ENCODE peak calls at places on chromosomes 4 and X, in four cellular contexts. One of them, this sample, is unnamed.

GRCh38 chr4:122766950-122767349 is 34.4 kb downstream of the BBS12 start:
- DNase-seq in endothelial cell: no peak
- DNase-seq in CD4-positive, alpha-beta T cell: no peak
- DNase-seq in GM23338: no peak
- DNase-seq in this sample: no peak

GRCh38 chr4:51942108-51942832 is 77.9 kb downstream of the LRRC66 start:
- DNase-seq in CD4-positive, alpha-beta T cell: no peak
- DNase-seq in endothelial cell: no peak
- DNase-seq in GM23338: no peak
- DNase-seq in this sample: no peak

GRCh38 chr4:105807496-105807895 is 87.8 kb upstream of the NPNT start:
- DNase-seq in endothelial cell: no peak
- DNase-seq in GM23338: no peak
- DNase-seq in CD4-positive, alpha-beta T cell: no peak
- DNase-seq in this sample: no peak

GRCh38 chrX:149717803-149718202 is 5.9 kb downstream of the MAGEA11 start:
- DNase-seq in GM23338: no peak
- DNase-seq in endothelial cell: no peak
- DNase-seq in CD4-positive, alpha-beta T cell: no peak
- DNase-seq in this sample: no peak

GRCh38 chrX:153925739-153926593 is at the start of gene ARHGAP4:
- DNase-seq in CD4-positive, alpha-beta T cell: no peak
- DNase-seq in endothelial cell: no peak
- DNase-seq in GM23338: peak
- DNase-seq in this sample: no peak

GRCh38 chr4:11228575-11228974 is 200.1 kb downstream of the HS3ST1 start:
- DNase-seq in CD4-positive, alpha-beta T cell: no peak
- DNase-seq in GM23338: no peak
- DNase-seq in endothelial cell: no peak
- DNase-seq in this sample: no peak

GRCh38 chr4:46889410-46889809 is 19.6 kb downstream of the COX7B2 start:
- DNase-seq in endothelial cell: no peak
- DNase-seq in CD4-positive, alpha-beta T cell: no peak
- DNase-seq in GM23338: no peak
- DNase-seq in this sample: no peak

GRCh38 chr4:3031357-3032064 is 42.8 kb downstream of the HTT-AS start:
- DNase-seq in CD4-positive, alpha-beta T cell: no peak
- DNase-seq in endothelial cell: no peak
- DNase-seq in GM23338: no peak
- DNase-seq in this sample: no peak

GRCh38 chr4:147453561-147454141 is 27.2 kb upstream of the EDNRA start:
- DNase-seq in CD4-positive, alpha-beta T cell: no peak
- DNase-seq in endothelial cell: no peak
- DNase-seq in GM23338: peak
- DNase-seq in this sample: no peak

GRCh38 chr4:24488399-24489164 is 95.8 kb downstream of the DHX15 start:
- DNase-seq in CD4-positive, alpha-beta T cell: peak
- DNase-seq in endothelial cell: peak
- DNase-seq in GM23338: peak
- DNase-seq in this sample: peak

GRCh38 chr4:41865306-41865980 is 69.8 kb upstream of the TMEM33 start:
- DNase-seq in GM23338: peak
- DNase-seq in CD4-positive, alpha-beta T cell: no peak
- DNase-seq in endothelial cell: no peak
- DNase-seq in this sample: no peak

GRCh38 chr4:139176299-139177048 is 544 bp downstream of the ELF2 start:
- DNase-seq in GM23338: peak
- DNase-seq in CD4-positive, alpha-beta T cell: peak
- DNase-seq in endothelial cell: peak
- DNase-seq in this sample: peak

GRCh38 chr4:152398060-152398459 is 137.8 kb downstream of the FBXW7 start:
- DNase-seq in endothelial cell: no peak
- DNase-seq in CD4-positive, alpha-beta T cell: no peak
- DNase-seq in GM23338: peak
- DNase-seq in this sample: no peak

GRCh38 chrX:136275553-136275952 is 24.4 kb upstream of the MAP7D3 start:
- DNase-seq in CD4-positive, alpha-beta T cell: no peak
- DNase-seq in GM23338: no peak
- DNase-seq in endothelial cell: no peak
- DNase-seq in this sample: no peak

GRCh38 chrX:136271300-136271699 is 20.1 kb upstream of the MAP7D3 start:
- DNase-seq in endothelial cell: no peak
- DNase-seq in CD4-positive, alpha-beta T cell: no peak
- DNase-seq in GM23338: no peak
- DNase-seq in this sample: no peak

GRCh38 chrX:136273986-136274385 is 22.8 kb upstream of the MAP7D3 start:
- DNase-seq in GM23338: no peak
- DNase-seq in CD4-positive, alpha-beta T cell: no peak
- DNase-seq in endothelial cell: no peak
- DNase-seq in this sample: no peak

GRCh38 chrX:136269921-136270320 is 18.7 kb upstream of the MAP7D3 start:
- DNase-seq in CD4-positive, alpha-beta T cell: no peak
- DNase-seq in endothelial cell: no peak
- DNase-seq in GM23338: no peak
- DNase-seq in this sample: no peak

GRCh38 chrX:136272325-136272724 is 21.1 kb upstream of the MAP7D3 start:
- DNase-seq in GM23338: peak
- DNase-seq in CD4-positive, alpha-beta T cell: no peak
- DNase-seq in endothelial cell: no peak
- DNase-seq in this sample: no peak
- TF ChIP-seq CTCF in GM23338: peak
- TF ChIP-seq CTCF in CD4-positive, alpha-beta T cell: no peak
- TF ChIP-seq CTCF in endothelial cell: no peak
- TF ChIP-seq CTCF in this sample: no peak

GRCh38 chrX:30865020-30865419 is 24.0 kb downstream of the TAB3 start:
- DNase-seq in endothelial cell: no peak
- DNase-seq in GM23338: peak
- DNase-seq in CD4-positive, alpha-beta T cell: no peak
- DNase-seq in this sample: no peak
- TF ChIP-seq CTCF in endothelial cell: peak
- TF ChIP-seq CTCF in GM23338: peak
- TF ChIP-seq CTCF in CD4-positive, alpha-beta T cell: no peak
- TF ChIP-seq CTCF in this sample: no peak

GRCh38 chr4:134695433-134695832 is 493.8 kb upstream of the PABPC4L start:
- DNase-seq in CD4-positive, alpha-beta T cell: no peak
- DNase-seq in endothelial cell: no peak
- DNase-seq in GM23338: peak
- DNase-seq in this sample: no peak
- TF ChIP-seq CTCF in CD4-positive, alpha-beta T cell: no peak
- TF ChIP-seq CTCF in endothelial cell: no peak
- TF ChIP-seq CTCF in GM23338: peak
- TF ChIP-seq CTCF in this sample: no peak

GRCh38 chr4:56130609-56131150 is 181.9 kb downstream of the CEP135 start:
- DNase-seq in endothelial cell: no peak
- DNase-seq in GM23338: no peak
- DNase-seq in CD4-positive, alpha-beta T cell: no peak
- DNase-seq in this sample: no peak

GRCh38 chr4:56128231-56128630 is 179.5 kb downstream of the CEP135 start:
- DNase-seq in endothelial cell: no peak
- DNase-seq in CD4-positive, alpha-beta T cell: no peak
- DNase-seq in GM23338: no peak
- DNase-seq in this sample: no peak

GRCh38 chr4:56127698-56128097 is 179.0 kb downstream of the CEP135 start:
- DNase-seq in GM23338: no peak
- DNase-seq in CD4-positive, alpha-beta T cell: no peak
- DNase-seq in endothelial cell: no peak
- DNase-seq in this sample: no peak

GRCh38 chr4:56132835-56133234 is 184.1 kb downstream of the CEP135 start:
- DNase-seq in endothelial cell: no peak
- DNase-seq in CD4-positive, alpha-beta T cell: no peak
- DNase-seq in GM23338: no peak
- DNase-seq in this sample: no peak

DNA sequence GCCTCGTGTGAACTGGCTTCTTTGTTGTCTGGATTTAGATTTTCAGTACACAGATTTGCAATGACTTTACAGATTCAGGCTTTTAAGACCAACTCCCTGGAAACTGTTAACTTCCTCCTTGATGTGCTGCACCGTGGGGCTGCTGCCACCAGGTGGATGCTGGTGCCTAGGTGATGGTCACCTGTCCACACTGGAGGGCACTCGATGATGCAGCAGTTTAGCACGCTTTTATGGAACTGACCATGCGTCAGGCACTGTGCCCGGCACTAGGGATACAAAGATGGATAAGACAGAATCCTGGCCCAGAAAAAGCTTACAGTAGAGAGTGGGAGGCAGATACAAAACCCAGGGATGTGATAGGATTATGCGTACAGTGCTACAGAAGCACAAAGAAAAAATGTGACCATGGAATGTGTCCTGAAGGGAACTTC is 180.7 kb downstream of the CEP135 start:
- DNase-seq in CD4-positive, alpha-beta T cell: no peak
- DNase-seq in endothelial cell: peak
- DNase-seq in GM23338: peak
- DNase-seq in this sample: no peak
- TF ChIP-seq CTCF in CD4-positive, alpha-beta T cell: no peak
- TF ChIP-seq CTCF in endothelial cell: peak
- TF ChIP-seq CTCF in GM23338: peak
- TF ChIP-seq CTCF in this sample: peak

GRCh38 chrX:131792789-131793462 is 230.2 kb upstream of the STK26 start:
- DNase-seq in CD4-positive, alpha-beta T cell: no peak
- DNase-seq in endothelial cell: peak
- DNase-seq in GM23338: no peak
- DNase-seq in this sample: no peak
- TF ChIP-seq CTCF in CD4-positive, alpha-beta T cell: no peak
- TF ChIP-seq CTCF in endothelial cell: no peak
- TF ChIP-seq CTCF in GM23338: no peak
- TF ChIP-seq CTCF in this sample: no peak

GRCh38 chrX:127457161-127457560 is 595.0 kb downstream of the ACTRT1 start:
- DNase-seq in GM23338: no peak
- DNase-seq in endothelial cell: no peak
- DNase-seq in CD4-positive, alpha-beta T cell: no peak
- DNase-seq in this sample: no peak

GRCh38 chrX:127459784-127460183 is 592.4 kb downstream of the ACTRT1 start:
- DNase-seq in GM23338: peak
- DNase-seq in CD4-positive, alpha-beta T cell: no peak
- DNase-seq in endothelial cell: no peak
- DNase-seq in this sample: no peak
- TF ChIP-seq CTCF in GM23338: peak
- TF ChIP-seq CTCF in CD4-positive, alpha-beta T cell: no peak
- TF ChIP-seq CTCF in endothelial cell: no peak
- TF ChIP-seq CTCF in this sample: no peak

GRCh38 chr4:188400456-188400855 is 261.2 kb downstream of the TRIML1 start:
- DNase-seq in CD4-positive, alpha-beta T cell: no peak
- DNase-seq in endothelial cell: no peak
- DNase-seq in GM23338: peak
- DNase-seq in this sample: no peak

GRCh38 chr4:188399834-188400233 is 260.6 kb downstream of the TRIML1 start:
- DNase-seq in CD4-positive, alpha-beta T cell: no peak
- DNase-seq in endothelial cell: no peak
- DNase-seq in GM23338: peak
- DNase-seq in this sample: no peak

GRCh38 chr4:188408244-188409067 is 269.2 kb downstream of the TRIML1 start:
- DNase-seq in GM23338: no peak
- DNase-seq in CD4-positive, alpha-beta T cell: no peak
- DNase-seq in endothelial cell: no peak
- DNase-seq in this sample: no peak

DNA sequence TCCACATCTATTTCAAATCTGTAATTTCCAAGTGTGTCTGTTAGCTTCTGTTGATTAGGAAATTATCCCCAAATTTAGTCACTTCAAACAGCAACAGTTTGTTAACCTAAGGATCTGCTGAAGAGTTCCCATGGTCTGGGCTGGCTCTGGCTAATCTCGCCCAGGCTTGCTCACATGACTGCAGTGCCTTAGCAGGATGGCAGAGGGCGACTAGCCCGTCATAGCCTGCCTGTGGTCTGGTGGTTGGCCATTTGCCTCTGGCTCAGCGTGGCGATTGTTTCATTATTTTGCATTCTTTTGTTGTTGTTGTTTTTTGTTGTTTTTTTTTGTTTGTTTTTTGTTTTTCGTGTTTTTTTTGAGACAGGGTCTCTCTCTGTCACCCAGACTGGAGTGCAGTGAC is 264.0 kb downstream of the TRIML1 start:
- DNase-seq in CD4-positive, alpha-beta T cell: no peak
- DNase-seq in endothelial cell: no peak
- DNase-seq in GM23338: peak
- DNase-seq in this sample: no peak
- TF ChIP-seq CTCF in CD4-positive, alpha-beta T cell: no peak
- TF ChIP-seq CTCF in endothelial cell: no peak
- TF ChIP-seq CTCF in GM23338: peak
- TF ChIP-seq CTCF in this sample: no peak

DNA sequence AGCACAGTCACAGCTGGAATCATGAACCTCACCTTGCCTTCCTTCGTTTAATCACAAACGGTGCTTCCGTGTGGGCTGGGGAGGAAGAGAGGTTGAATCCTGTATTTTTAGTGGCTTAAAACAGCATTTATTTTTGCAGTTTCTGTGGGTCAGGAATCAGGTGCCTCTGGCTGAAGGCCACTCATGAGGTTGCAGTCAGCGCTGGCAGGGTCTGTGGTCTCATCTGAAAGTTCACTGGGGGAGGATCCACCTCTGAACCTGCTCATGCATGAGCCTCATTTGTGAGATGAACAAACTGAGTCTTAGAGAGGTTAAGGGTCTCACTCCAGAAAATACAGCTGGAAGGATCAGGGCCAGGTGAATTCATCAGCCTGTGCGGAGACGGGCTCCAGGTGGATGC is 17.1 kb upstream of the ABLIM2 start:
- DNase-seq in GM23338: no peak
- DNase-seq in endothelial cell: no peak
- DNase-seq in CD4-positive, alpha-beta T cell: no peak
- DNase-seq in this sample: no peak
- TF ChIP-seq CTCF in GM23338: no peak
- TF ChIP-seq CTCF in endothelial cell: no peak
- TF ChIP-seq CTCF in CD4-positive, alpha-beta T cell: no peak
- TF ChIP-seq CTCF in this sample: no peak

GRCh38 chr4:189897667-189898066 is 43.0 kb upstream of the FRG1 start:
- DNase-seq in CD4-positive, alpha-beta T cell: no peak
- DNase-seq in GM23338: no peak
- DNase-seq in endothelial cell: no peak
- DNase-seq in this sample: no peak
- TF ChIP-seq CTCF in CD4-positive, alpha-beta T cell: no peak
- TF ChIP-seq CTCF in GM23338: no peak
- TF ChIP-seq CTCF in endothelial cell: no peak
- TF ChIP-seq CTCF in this sample: no peak